ENCODE peak calls at places on chromosomes 12 and 14, in eight cellular contexts. O is brain microvascular endothelial cell, W is astrocyte, L is lower lobe of right lung, C is Peyer's patch, D is ascending aorta, X is colonic mucosa, Z is ovary. A is an unnamed sample.

GRCh38 chr12:98154850-98155249 is 360.5 kb upstream of the TMPO start:
- DNase-seq in C (no peak), W (peak; percentile 48), D (no peak), O (no peak), L (no peak), Z (no peak), X (no peak), A (peak; percentile 37)

GRCh38 chr12:116855744-116856470 is 25.3 kb downstream of the HRK start:
- DNase-seq in D (no peak), X (peak; percentile 82), C (no peak), Z (no peak), L (no peak), O (no peak), W (no peak), A (no peak)

GRCh38 chr14:85252011-85252410 is 277.9 kb upstream of the FLRT2 start:
- DNase-seq in Z (no peak), X (no peak), D (no peak), W (peak; percentile 60), C (no peak), L (no peak), O (peak; percentile 80), A (no peak)

GRCh38 chr12:47079365-47079893 is at the start of gene PCED1B:
- DNase-seq in L (peak; percentile 88), X (peak; percentile 76), Z (peak; percentile 85), W (peak; percentile 46), C (peak; percentile 88), D (peak; percentile 33), O (peak; percentile 67), A (peak; percentile 80)

GRCh38 chr12:56321027-56321426 is 5.2 kb upstream of the CNPY2 start:
- DNase-seq in D (no peak), Z (no peak), W (no peak), C (no peak), L (no peak), O (no peak), X (no peak), A (no peak)

GRCh38 chr14:91829511-91829910 is 37.8 kb downstream of the TC2N start:
- DNase-seq in Z (no peak), C (no peak), W (no peak), L (no peak), X (no peak), O (no peak), D (no peak), A (no peak)

GRCh38 chr14:64910847-64911495 is 3.3 kb upstream of the CHURC1 start:
- DNase-seq in X (no peak), C (no peak), W (no peak), D (no peak), Z (no peak), O (peak; percentile 47), L (no peak), A (no peak)

GRCh38 chr14:76212242-76212641 is 60.5 kb downstream of the GPATCH2L start:
- DNase-seq in L (no peak), C (no peak), O (no peak), D (no peak), Z (no peak), X (no peak), W (no peak), A (no peak)

GRCh38 chr12:13000935-13001724 is 1.1 kb upstream of the HEBP1 start:
- DNase-seq in L (peak; percentile 79), Z (peak; percentile 77), O (no peak), C (peak; percentile 75), X (peak; percentile 42), D (no peak), W (peak; percentile 29), A (peak; percentile 74)

GRCh38 chr12:85179680-85180300 is 100.2 kb upstream of the ALX1 start:
- DNase-seq in O (peak; percentile 12), W (peak; percentile 57), X (no peak), Z (no peak), C (no peak), L (no peak), D (no peak), A (no peak)

GRCh38 chr12:127304751-127305725 is 961.9 kb upstream of the TMEM132C start:
- DNase-seq in Z (no peak), L (no peak), D (no peak), C (no peak), O (no peak), X (no peak), W (no peak), A (no peak)

GRCh38 chr12:65824314-65824563 is at the start of gene HMGA2:
- DNase-seq in X (peak; percentile 61), W (peak; percentile 78), L (peak; percentile 51), O (no peak), Z (peak; percentile 47), C (no peak), D (no peak), A (no peak)

GRCh38 chr14:105178868-105179140 is 2.3 kb downstream of the NUDT14 start:
- DNase-seq in Z (no peak), C (no peak), O (no peak), X (no peak), D (no peak), W (no peak), L (no peak), A (no peak)

GRCh38 chr12:6084261-6084968 is 40.1 kb downstream of the VWF start:
- DNase-seq in L (no peak), C (peak; percentile 36), W (peak; percentile 71), O (peak; percentile 41), D (no peak), X (no peak), Z (no peak), A (no peak)

GRCh38 chr14:63759454-63759853 is 31.6 kb upstream of the SGPP1 start:
- DNase-seq in L (no peak), Z (no peak), C (peak; percentile 56), X (no peak), O (no peak), W (no peak), D (no peak), A (no peak)

GRCh38 chr12:112380663-112381420 is 1.4 kb downstream of the HECTD4 start:
- DNase-seq in C (peak; percentile 45), Z (no peak), L (no peak), W (peak; percentile 36), D (no peak), O (no peak), X (peak; percentile 30), A (no peak)

GRCh38 chr14:49896956-49897355 is 4.1 kb downstream of the ARF6 start:
- DNase-seq in C (no peak), L (no peak), D (no peak), X (peak; percentile 16), Z (no peak), W (no peak), O (no peak), A (no peak)
- H3K27ac ChIP-seq in C (peak overlapping the region; percentile 53), L (no peak overlapping the region), D (peak overlapping the region; percentile 37), X (peak overlapping the region; percentile 100), Z (no peak overlapping the region), W (no peak overlapping the region), O (peak overlapping the region; percentile 10), A (peak overlapping the region; percentile 67)

GRCh38 chr12:2794736-2795289 is at the start of gene FKBP4:
- DNase-seq in Z (peak; percentile 93), O (peak; percentile 61), X (peak; percentile 96), D (peak; percentile 65), C (peak; percentile 97), W (peak; percentile 69), L (peak; percentile 92), A (peak; percentile 93)

GRCh38 chr12:2800046-2800570 is 5.3 kb downstream of the FKBP4 start:
- DNase-seq in C (no peak), L (no peak), W (no peak), D (no peak), X (no peak), O (no peak), Z (no peak), A (no peak)

GRCh38 chr12:2795291-2796186 is 769 bp downstream of the FKBP4 start:
- DNase-seq in W (peak; percentile 18), Z (peak; percentile 86), C (peak; percentile 90), L (peak; percentile 82), X (peak; percentile 86), D (peak; percentile 60), O (peak; percentile 17), A (peak; percentile 83)

GRCh38 chr12:2796187-2796663 is 1.5 kb downstream of the FKBP4 start:
- DNase-seq in X (peak; percentile 47), Z (no peak), C (no peak), L (no peak), W (no peak), O (no peak), D (no peak), A (no peak)

DNA sequence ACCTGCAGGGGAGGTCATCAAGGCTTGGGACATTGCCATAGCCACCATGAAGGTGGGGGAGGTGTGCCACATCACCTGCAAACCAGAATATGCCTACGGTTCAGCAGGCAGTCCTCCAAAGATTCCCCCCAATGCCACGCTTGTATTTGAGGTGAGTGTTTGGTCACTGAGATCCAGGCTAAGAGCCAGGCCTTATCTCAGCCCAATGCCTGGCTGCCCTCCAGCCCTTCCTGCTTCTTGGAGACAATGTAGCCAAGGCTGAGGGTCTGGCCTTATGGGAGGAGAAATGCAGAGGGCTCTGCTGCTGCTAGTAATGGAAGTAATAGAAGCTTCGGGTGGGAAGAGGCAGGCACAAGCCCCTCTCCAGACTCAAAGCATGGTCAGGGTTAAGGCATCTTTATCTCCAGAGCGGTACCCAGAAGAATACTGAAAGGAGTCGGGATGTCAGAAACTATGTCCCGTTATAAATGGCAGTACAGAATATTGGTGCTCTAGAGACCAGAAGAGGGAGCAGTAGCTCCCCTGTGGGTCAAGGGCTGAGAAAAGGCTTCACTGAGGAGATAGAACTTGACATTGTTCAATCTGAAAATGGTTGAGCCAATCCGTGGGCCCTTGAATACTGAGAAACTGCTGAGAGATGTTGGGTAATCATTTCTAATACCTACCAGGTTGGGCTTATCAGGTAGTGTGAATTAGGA is 3.1 kb downstream of the FKBP4 start:
- DNase-seq in L (no peak), D (no peak), C (no peak), W (no peak), O (no peak), X (no peak), Z (peak; percentile 76), A (peak; percentile 91)
- TF ChIP-seq CTCF in L (no peak), D (no peak), C (no peak), W (peak; percentile 2), O (peak; percentile 48), X (no peak), Z (no peak), A (no peak)

GRCh38 chr12:39390752-39391151 is 52.2 kb downstream of the KIF21A start:
- DNase-seq in C (no peak), X (no peak), W (no peak), L (no peak), Z (no peak), D (no peak), O (no peak), A (no peak)
- H3K27ac ChIP-seq in C (no peak overlapping the region), X (no peak overlapping the region), W (no peak overlapping the region), L (no peak overlapping the region), Z (no peak overlapping the region), D (no peak overlapping the region), O (no peak overlapping the region), A (no peak overlapping the region)

DNA sequence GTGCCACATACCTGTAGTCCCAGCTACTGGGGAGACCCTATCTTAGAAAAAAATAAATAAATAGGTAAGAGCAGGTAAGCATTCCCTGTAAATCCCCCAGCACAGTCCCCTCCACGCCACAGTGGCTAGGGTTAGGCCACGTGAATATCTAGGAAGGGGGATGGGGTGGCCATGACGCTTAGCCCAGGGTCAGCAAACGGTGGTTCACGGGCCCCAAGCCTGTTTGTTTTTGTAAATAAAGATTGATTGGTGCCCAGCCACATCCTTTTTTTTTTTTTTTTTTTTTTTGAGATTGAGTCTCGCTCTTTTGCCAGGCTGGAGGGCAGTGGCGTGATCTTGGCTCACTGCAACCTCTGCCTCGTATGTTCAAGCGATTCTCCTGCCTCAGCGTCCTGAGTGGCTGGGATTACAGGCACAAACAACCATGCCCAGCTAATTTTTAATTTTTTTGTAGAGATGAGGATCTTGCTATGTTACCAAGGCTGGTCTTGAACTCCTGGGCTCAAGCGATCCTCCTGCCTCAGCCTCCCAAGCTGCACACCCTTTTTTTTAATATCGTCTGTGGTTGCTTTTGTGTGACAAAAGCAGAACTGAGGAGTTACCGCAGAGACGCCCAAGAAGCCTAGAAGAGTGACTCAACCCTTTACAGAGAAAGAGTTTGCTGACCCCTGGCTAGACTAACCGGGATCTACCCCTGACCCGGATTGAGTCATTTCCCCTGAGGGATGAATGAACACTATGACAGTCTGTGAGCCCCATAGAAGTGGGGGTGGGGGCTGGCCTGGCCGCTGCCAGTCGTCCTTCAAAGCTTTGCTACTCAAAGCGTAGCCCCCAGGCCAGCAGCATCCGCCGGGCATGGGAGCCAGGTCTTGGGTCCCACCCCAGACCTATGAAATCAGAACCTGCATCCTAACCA is 113.7 kb upstream of the NCOR2 start:
- DNase-seq in W (peak; percentile 94), D (peak; percentile 31), C (no peak), O (peak; percentile 95), X (peak; percentile 42), Z (no peak), L (peak; percentile 71), A (no peak)
- TF ChIP-seq CTCF in W (peak; percentile 10), D (peak; percentile 31), C (no peak), O (peak; percentile 47), X (no peak), Z (no peak), L (peak; percentile 24), A (no peak)

A was measured in testis.